ENCODE peak calls at places on chromosome 3, in five cellular contexts. X, K, H, J and R are unnamed samples.

GRCh38 chr3:57221883-57222282 is 5.6 kb upstream of the APPL1 start:
- DNase-seq in X (peak), K (no peak), H (no peak), J (peak), R (peak)

GRCh38 chr3:156548041-156548687 is 6.8 kb downstream of the SSR3 start:
- DNase-seq in X (no peak), K (no peak), H (no peak), J (no peak), R (peak)

GRCh38 chr3:130849111-130849552 is 44.8 kb upstream of the ATP2C1 start:
- DNase-seq in X (no peak), K (peak), H (no peak), J (no peak), R (no peak)

GRCh38 chr3:182650568-182651128 is 142.7 kb upstream of the ATP11B start:
- DNase-seq in X (no peak), K (no peak), H (no peak), J (no peak), R (no peak)

GRCh38 chr3:138434276-138434874 is at the start of gene ESYT3:
- DNase-seq in X (peak), K (peak), H (no peak), J (peak), R (peak)

GRCh38 chr3:9014189-9014588 is 50.9 kb upstream of the RAD18 start:
- DNase-seq in X (peak), K (no peak), H (no peak), J (no peak), R (peak)

GRCh38 chr3:179837374-179837773 is 184.5 kb downstream of the USP13 start:
- DNase-seq in X (no peak), K (no peak), H (no peak), J (no peak), R (peak)

GRCh38 chr3:131109156-131109555 is 82.5 kb downstream of the NEK11 start:
- DNase-seq in X (no peak), K (no peak), H (no peak), J (no peak), R (no peak)

GRCh38 chr3:8524656-8525399 is 23.2 kb downstream of the LMCD1 start:
- DNase-seq in X (no peak), K (no peak), H (no peak), J (no peak), R (no peak)

GRCh38 chr3:20898962-20899361 is 713.0 kb upstream of the SGO1 start:
- DNase-seq in X (no peak), K (no peak), H (no peak), J (no peak), R (no peak)

GRCh38 chr3:138267083-138267482 is 62.6 kb downstream of the NME9 start:
- DNase-seq in X (no peak), K (no peak), H (no peak), J (no peak), R (no peak)

GRCh38 chr3:126307591-126308393 is 49.4 kb downstream of the KLF15 start:
- DNase-seq in X (no peak), K (no peak), H (no peak), J (no peak), R (no peak)

GRCh38 chr3:149555941-149556340 is 81.4 kb downstream of the TM4SF4 start:
- DNase-seq in X (peak), K (peak), H (no peak), J (no peak), R (peak)

GRCh38 chr3:114121996-114122709 is 56.7 kb downstream of the DRD3 start:
- DNase-seq in X (peak), K (no peak), H (no peak), J (no peak), R (peak)

GRCh38 chr3:49131576-49131975 is 1.3 kb downstream of the LAMB2 start:
- DNase-seq in X (no peak), K (no peak), H (no peak), J (no peak), R (no peak)

GRCh38 chr3:150005243-150006102 is 34.8 kb upstream of the PFN2 start:
- DNase-seq in X (peak), K (no peak), H (no peak), J (no peak), R (peak)

GRCh38 chr3:59570816-59571215 is 521.0 kb upstream of the CFAP20DC start:
- DNase-seq in X (no peak), K (no peak), H (no peak), J (no peak), R (no peak)

GRCh38 chr3:182668541-182668940 is 124.8 kb upstream of the ATP11B start:
- DNase-seq in X (no peak), K (no peak), H (no peak), J (no peak), R (no peak)

DNA sequence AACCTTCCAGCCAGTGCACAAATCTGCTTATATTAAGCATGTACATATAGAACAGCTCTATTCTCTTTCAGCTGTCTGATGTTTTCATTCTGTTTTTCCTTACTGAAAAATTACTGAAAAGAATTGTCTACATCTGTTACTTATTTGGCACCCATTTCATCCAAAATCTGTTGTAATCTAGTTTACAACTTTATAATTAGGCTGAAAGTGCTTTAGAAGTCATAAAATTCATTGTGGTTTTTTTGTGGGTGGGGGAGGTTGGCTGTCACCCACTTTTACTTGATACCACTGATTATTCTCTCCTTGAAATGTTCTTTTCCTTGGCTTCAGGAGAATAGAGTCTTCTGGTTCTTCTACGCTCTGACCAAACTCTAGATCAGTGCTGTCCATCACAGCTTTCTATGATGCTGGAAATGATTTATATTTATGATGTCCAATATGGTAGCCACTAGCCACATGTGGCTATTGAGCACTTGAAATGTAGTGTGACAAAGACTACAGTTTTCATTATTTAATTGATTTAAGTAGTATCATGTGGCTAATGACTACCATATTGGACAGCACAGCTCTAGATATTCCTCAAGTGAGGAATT is 2.7 kb downstream of the LNP1 start:
- DNase-seq in X (no peak), K (no peak), H (no peak), J (no peak), R (no peak)
- H3K4me3 ChIP-seq in X (no peak), K (peak), H (no peak), J (peak), R (peak)

GRCh38 chr3:132210476-132211346 is 106.5 kb upstream of the ACP3 start:
- DNase-seq in X (no peak), K (no peak), H (no peak), J (peak), R (no peak)
- TF ChIP-seq CTCF in X (peak), K (peak), H (peak), J (peak), R (peak)

GRCh38 chr3:98745718-98746117 is 17.4 kb upstream of the ST3GAL6 start:
- DNase-seq in X (no peak), K (no peak), H (no peak), J (no peak), R (no peak)
- H3K4me3 ChIP-seq in X (no peak), K (no peak), H (no peak), J (no peak), R (no peak)

GRCh38 chr3:193292386-193292785 is 51.4 kb downstream of the PLAAT1 start:
- DNase-seq in X (no peak), K (no peak), H (no peak), J (no peak), R (no peak)
- TF ChIP-seq CTCF in X (no peak), K (no peak), H (no peak), J (no peak), R (no peak)

GRCh38 chr3:194632983-194633348 is 253 bp downstream of the TMEM44 start:
- DNase-seq in X (no peak), K (peak), H (no peak), J (no peak), R (no peak)
- H3K4me3 ChIP-seq in X (peak), K (peak), H (peak), J (peak), R (peak)

DNA sequence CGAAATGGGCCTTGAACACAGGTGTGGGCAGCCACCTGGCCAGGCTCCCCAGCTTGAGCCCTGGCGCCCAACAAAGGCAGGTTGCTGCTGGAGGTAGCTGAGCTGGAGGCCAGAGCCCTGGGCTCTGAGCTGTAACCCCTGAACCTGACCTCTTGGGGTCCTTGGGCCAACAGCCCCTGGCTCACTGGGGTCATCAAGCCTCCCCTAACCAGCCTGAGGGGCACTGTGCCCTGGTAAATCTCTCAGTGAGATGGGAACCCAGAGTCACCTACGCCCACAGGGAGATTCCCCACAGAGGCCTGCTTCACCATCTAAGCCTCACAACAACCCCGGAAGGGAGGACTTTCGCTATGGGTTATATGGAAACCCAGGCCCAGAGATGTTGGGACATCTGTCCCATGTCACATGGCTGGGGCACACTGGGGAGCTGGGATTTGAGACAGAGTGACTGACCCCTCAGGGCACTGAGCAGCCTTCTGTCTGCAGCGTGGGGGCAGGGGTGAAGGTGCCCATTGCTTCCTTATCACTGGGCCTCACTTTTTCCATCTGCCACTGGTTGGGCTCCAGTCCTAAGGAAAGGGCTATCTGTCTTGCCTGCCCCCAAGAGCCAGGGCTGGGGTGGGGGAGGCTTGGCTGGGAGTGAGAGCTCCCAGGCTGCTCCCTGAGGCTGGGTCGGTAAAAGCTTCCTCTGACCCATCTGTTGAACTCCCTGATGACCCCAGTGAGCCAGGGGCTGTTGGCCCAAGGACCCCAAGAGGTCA is 59.1 kb downstream of the IQSEC1 start:
- DNase-seq in X (no peak), K (no peak), H (no peak), J (no peak), R (no peak)
- TF ChIP-seq CTCF in X (no peak), K (no peak), H (no peak), J (no peak), R (no peak)

DNA sequence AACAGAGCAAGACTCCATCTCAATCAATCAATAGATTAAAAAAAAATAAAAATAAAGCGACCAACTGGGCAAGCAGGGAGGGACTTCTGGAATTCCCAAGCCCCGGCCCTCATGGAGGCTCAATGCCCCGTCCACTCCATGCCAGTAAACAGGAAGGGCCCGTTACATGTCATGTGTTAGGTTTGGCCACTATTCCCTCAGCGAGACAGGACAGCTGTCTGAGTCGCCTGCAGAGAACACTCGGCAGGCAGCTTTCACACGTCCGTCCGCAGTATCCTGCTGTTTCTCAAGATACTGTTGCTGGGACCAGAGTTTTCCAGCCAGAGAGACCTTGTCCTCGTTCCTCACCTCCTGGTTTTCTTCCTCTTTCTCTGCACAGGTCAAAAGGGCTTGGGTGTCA is 18.0 kb downstream of the TMEM44 start:
- DNase-seq in X (no peak), K (no peak), H (no peak), J (no peak), R (no peak)
- H3K4me3 ChIP-seq in X (no peak), K (no peak), H (no peak), J (no peak), R (no peak)

DNA sequence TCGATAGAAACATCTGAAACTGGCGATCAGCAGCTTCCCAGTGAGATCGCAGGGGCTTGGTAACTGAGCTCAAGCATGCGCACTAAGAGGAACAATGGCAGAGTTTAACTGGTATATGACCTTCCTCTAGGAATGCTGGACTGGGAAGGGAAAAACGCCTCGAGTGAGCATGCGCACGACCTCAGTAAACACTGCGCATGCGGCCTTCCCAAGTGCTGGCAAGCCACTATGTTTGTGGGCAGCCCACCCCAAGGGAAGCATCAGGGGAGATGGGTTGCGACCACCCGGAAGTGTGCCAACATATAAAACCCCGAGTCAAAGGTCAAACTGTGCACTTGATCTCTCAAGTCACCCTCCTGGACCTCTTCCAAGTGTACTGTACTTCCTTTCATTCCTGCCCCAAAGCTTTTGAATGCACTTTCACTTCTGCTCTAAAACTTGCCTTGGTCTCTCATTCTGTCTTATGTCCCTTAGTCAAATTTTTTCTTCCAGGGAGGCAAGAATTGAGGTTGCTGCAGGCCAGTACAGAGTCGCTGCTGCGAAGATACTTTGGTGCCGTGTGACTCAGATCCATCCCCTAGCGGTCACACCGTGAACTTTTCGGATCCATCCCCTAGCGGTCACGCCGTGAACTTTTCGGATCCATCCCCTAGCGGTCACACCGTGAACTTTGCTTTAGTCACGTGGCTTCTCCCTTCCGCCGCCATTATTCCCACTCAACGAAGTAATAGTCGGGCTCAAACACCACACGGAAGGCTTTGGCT is 243.3 kb downstream of the FAM43A start:
- DNase-seq in X (no peak), K (no peak), H (no peak), J (no peak), R (peak)
- TF ChIP-seq CTCF in X (peak), K (peak), H (no peak), J (peak), R (peak)

DNA sequence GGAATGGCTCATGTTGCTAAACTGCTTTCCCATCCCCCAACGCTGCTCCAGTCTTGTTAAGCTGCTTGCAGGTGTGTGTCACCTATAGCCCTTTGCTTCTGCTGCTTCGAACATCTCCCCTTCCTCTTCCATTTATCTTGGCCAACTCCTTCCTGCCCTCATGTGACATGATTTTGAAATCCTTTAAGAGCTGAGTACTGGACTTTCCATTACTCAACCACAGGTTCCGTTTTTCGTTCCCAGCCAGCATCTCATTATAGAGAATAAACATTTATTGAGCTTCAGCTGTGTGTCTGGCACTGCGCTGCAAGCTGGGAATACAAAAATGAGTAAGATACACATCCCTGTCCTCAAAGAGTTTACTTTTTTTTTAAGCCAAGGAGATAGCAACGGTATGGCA is 1.7 kb downstream of the ATG7 start:
- DNase-seq in X (no peak), K (no peak), H (no peak), J (no peak), R (no peak)
- H3K4me3 ChIP-seq in X (no peak), K (no peak), H (no peak), J (no peak), R (no peak)